ENCODE peak calls at places on chromosome 9, in four cellular contexts. L is stimulated activated CD4-positive, alpha-beta T cell treated with anti-CD3 and anti-CD28 coated beads, Interleukin-4, amount 100 ng/mL, for 4 hours; J is nephron progenitor cell; O is ecto neural progenitor cell. B is an unnamed sample.

GRCh38 chr9:127698985-127699670 is 7.7 kb upstream of the CFAP157 start:
- DNase-seq in L (peak), J (peak), O (peak), B (peak)

GRCh38 chr9:89675403-89675771 is 70.6 kb downstream of the GADD45G start:
- DNase-seq in L (no peak), J (peak), O (no peak), B (no peak)

GRCh38 chr9:6029581-6029980 is 14.2 kb upstream of the RANBP6 start:
- DNase-seq in L (no peak), J (no peak), O (no peak), B (no peak)

GRCh38 chr9:3787628-3788027 is 261.8 kb upstream of the RFX3 start:
- DNase-seq in L (no peak), J (no peak), O (no peak), B (no peak)

GRCh38 chr9:130939405-130939941 is 426 bp upstream of the FIBCD1 start:
- DNase-seq in L (no peak), J (peak), O (peak), B (no peak)

GRCh38 chr9:4111233-4112000 is 188.5 kb downstream of the GLIS3 start:
- DNase-seq in L (no peak), J (no peak), O (no peak), B (no peak)

GRCh38 chr9:137218754-137219271 is 3.2 kb downstream of the RNF208 start:
- DNase-seq in L (no peak), J (no peak), O (no peak), B (peak)

GRCh38 chr9:4793412-4794005 is 765 bp downstream of the RCL1 start:
- DNase-seq in L (no peak), J (no peak), O (no peak), B (peak)

GRCh38 chr9:26158631-26159150 is 480.4 kb upstream of the TUSC1 start:
- DNase-seq in L (no peak), J (no peak), O (no peak), B (no peak)

GRCh38 chr9:134218230-134218629 is 53.9 kb upstream of the RNU6ATAC start:
- DNase-seq in L (no peak), J (no peak), O (no peak), B (no peak)

GRCh38 chr9:27924502-27924901 is 351.2 kb upstream of the C9orf72 start:
- DNase-seq in L (no peak), J (no peak), O (no peak), B (no peak)

GRCh38 chr9:132806723-132807421 is 71.2 kb downstream of the AK8 start:
- DNase-seq in L (no peak), J (no peak), O (no peak), B (no peak)

GRCh38 chr9:74006935-74007334 is 490.2 kb upstream of the RORB start:
- DNase-seq in L (no peak), J (no peak), O (no peak), B (peak)

GRCh38 chr9:131270171-131271015 is 5.9 kb downstream of the FAM78A start:
- DNase-seq in L (peak), J (no peak), O (no peak), B (no peak)

GRCh38 chr9:98962181-98962560 is 18.5 kb downstream of the COL15A1 start:
- DNase-seq in L (no peak), J (no peak), O (no peak), B (no peak)

GRCh38 chr9:112869917-112870316 is 20.8 kb downstream of the SLC46A2 start:
- DNase-seq in L (no peak), J (no peak), O (no peak), B (no peak)

GRCh38 chr9:120935383-120935857 is 8.8 kb upstream of the TRAF1 start:
- DNase-seq in L (no peak), J (no peak), O (peak), B (peak)

GRCh38 chr9:86413966-86414880 is 60.0 kb upstream of the TUT7 start:
- DNase-seq in L (no peak), J (no peak), O (no peak), B (peak)

GRCh38 chr9:36744678-36745077 is 172.0 kb downstream of the MELK start:
- DNase-seq in L (no peak), J (no peak), O (no peak), B (no peak)

GRCh38 chr9:22117511-22118388 is 108.6 kb upstream of the CDKN2B start:
- DNase-seq in L (no peak), J (peak), O (no peak), B (no peak)

GRCh38 chr9:116549061-116549664 is 137.9 kb upstream of the TRIM32 start:
- DNase-seq in L (no peak), J (no peak), O (no peak), B (peak)

GRCh38 chr9:35660966-35661413 is 2.9 kb downstream of the CCDC107 start:
- DNase-seq in L (no peak), J (no peak), O (no peak), B (peak)

GRCh38 chr9:116555102-116555501 is 132.0 kb upstream of the TRIM32 start:
- DNase-seq in L (no peak), J (no peak), O (no peak), B (no peak)

GRCh38 chr9:89387197-89387849 is 69.0 kb downstream of the SECISBP2 start:
- DNase-seq in L (no peak), J (no peak), O (no peak), B (no peak)

GRCh38 chr9:91795500-91796241 is 154.4 kb downstream of the ROR2 start:
- DNase-seq in L (no peak), J (peak), O (no peak), B (no peak)

GRCh38 chr9:122393284-122393983 is 22.6 kb downstream of the PTGS1 start:
- DNase-seq in L (no peak), J (no peak), O (no peak), B (no peak)

GRCh38 chr9:86454701-86455402 is 100.6 kb upstream of the TUT7 start:
- DNase-seq in L (no peak), J (no peak), O (no peak), B (no peak)

GRCh38 chr9:92749934-92750315 is 14.7 kb downstream of the BICD2 start:
- DNase-seq in L (no peak), J (no peak), O (no peak), B (no peak)

B was measured in HT-29.